ENCODE peak calls at places on chromosome 5, in six cellular contexts. W is fibroblast of mammary gland; X is activated CD8-positive, alpha-beta memory T cell treated with anti-CD3 and anti-CD28 coated beads, Interleukin-2, amount 10 ng/mL, durations not matched to agents 7 days and 5 days; Z is Kasumi-1; D is Right ventricle myocardium superior; Y is KBM-7. U is an unnamed sample.

GRCh38 chr5:33753704-33754103 is 138.1 kb downstream of the ADAMTS12 start:
- DNase-seq in D (no peak), W (no peak), X (no peak), Y (no peak), Z (no peak), U (no peak)

GRCh38 chr5:94240616-94241287 is 377.7 kb downstream of the KIAA0825 start:
- DNase-seq in Z (no peak), W (peak; percentile 66), Y (no peak), D (no peak), X (no peak), U (no peak)

GRCh38 chr5:20420991-20421595 is 433.1 kb upstream of the CDH18 start:
- DNase-seq in D (no peak), X (no peak), W (no peak), Z (no peak), Y (peak; percentile 3), U (no peak)

GRCh38 chr5:140560227-140560626 is 3.0 kb upstream of the SRA1 start:
- DNase-seq in D (no peak), W (no peak), X (no peak), Y (no peak), Z (no peak), U (no peak)

GRCh38 chr5:179379321-179379890 is 34.1 kb upstream of the ADAMTS2 start:
- DNase-seq in Y (no peak), Z (no peak), D (no peak), W (no peak), X (no peak), U (no peak)

GRCh38 chr5:6780802-6781391 is 67.7 kb downstream of the TENT4A start:
- DNase-seq in Z (peak; percentile 17), W (peak; percentile 8), D (no peak), X (peak; percentile 52), Y (peak; percentile 36), U (peak; percentile 37)

GRCh38 chr5:115778417-115778816 is 38.0 kb downstream of the CDO1 start:
- DNase-seq in D (no peak), Y (no peak), X (no peak), W (no peak), Z (no peak), U (no peak)

GRCh38 chr5:91311697-91312501 is 71.2 kb downstream of the ARRDC3 start:
- DNase-seq in D (peak; percentile 74), W (peak; percentile 100), X (peak; percentile 88), Z (peak; percentile 74), Y (peak; percentile 81), U (peak; percentile 81)

GRCh38 chr5:108788142-108788541 is 40.4 kb downstream of the FER start:
- DNase-seq in X (no peak), W (no peak), D (peak; percentile 77), Y (no peak), Z (no peak), U (no peak)

GRCh38 chr5:165560641-165561040 is 2055.2 kb downstream of the MAT2B start:
- DNase-seq in Y (no peak), W (no peak), X (no peak), Z (no peak), D (no peak), U (no peak)

GRCh38 chr5:76742586-76742985 is 26.7 kb downstream of the F2R start:
- DNase-seq in Y (no peak), W (peak; percentile 80), X (peak; percentile 26), D (no peak), Z (no peak), U (no peak)

GRCh38 chr5:40841068-40841805 is at the start of gene CARD6:
- DNase-seq in W (peak; percentile 60), Y (peak; percentile 73), X (no peak), D (no peak), Z (peak; percentile 41), U (no peak)

GRCh38 chr5:150647275-150648251 is 7.1 kb downstream of the SYNPO start:
- DNase-seq in Z (no peak), Y (no peak), W (no peak), X (no peak), D (peak; percentile 89), U (no peak)

GRCh38 chr5:149300441-149300840 is 28.8 kb downstream of the AFAP1L1 start:
- DNase-seq in Y (no peak), X (no peak), Z (no peak), W (no peak), D (no peak), U (no peak)

GRCh38 chr5:138459311-138459710 is 6.0 kb upstream of the EGR1 start:
- DNase-seq in Y (no peak), X (peak; percentile 95), D (peak; percentile 67), Z (peak; percentile 31), W (no peak), U (peak; percentile 90)

GRCh38 chr5:91283899-91284298 is 99.2 kb downstream of the ARRDC3 start:
- DNase-seq in D (no peak), X (no peak), Y (no peak), Z (no peak), W (peak; percentile 86), U (no peak)

GRCh38 chr5:178351950-178352349 is 119.3 kb upstream of the PHYKPL start:
- DNase-seq in W (no peak), Z (no peak), Y (no peak), D (no peak), X (no peak), U (no peak)

GRCh38 chr5:133400831-133401351 is 211.4 kb downstream of the FSTL4 start:
- DNase-seq in X (no peak), D (no peak), Z (no peak), W (no peak), Y (no peak), U (no peak)

GRCh38 chr5:146785065-146785464 is 93.5 kb downstream of the PPP2R2B start:
- DNase-seq in Y (peak; percentile 88), X (no peak), W (no peak), Z (peak; percentile 68), D (no peak), U (no peak)

GRCh38 chr5:178348356-178349146 is 115.9 kb upstream of the PHYKPL start:
- DNase-seq in D (no peak), X (no peak), Z (no peak), W (no peak), Y (no peak), U (no peak)

GRCh38 chr5:154055225-154055624 is 16.5 kb downstream of the MFAP3 start:
- DNase-seq in W (no peak), Y (no peak), X (no peak), Z (no peak), D (no peak), U (no peak)

GRCh38 chr5:142070000-142070399 is 38.6 kb upstream of the NDFIP1 start:
- DNase-seq in X (no peak), W (no peak), D (no peak), Y (no peak), Z (no peak), U (no peak)

GRCh38 chr5:10653033-10653432 is 89.2 kb downstream of the ANKRD33B start:
- DNase-seq in D (peak; percentile 88), W (peak; percentile 47), Z (no peak), Y (no peak), X (no peak), U (no peak)

GRCh38 chr5:154384480-154385235 is 61.1 kb upstream of the SAP30L start:
- DNase-seq in W (no peak), D (no peak), Z (no peak), Y (no peak), X (peak; percentile 60), U (peak; percentile 28)

GRCh38 chr5:137833463-137833862 is 34.2 kb upstream of the MYOT start:
- DNase-seq in Y (no peak), X (no peak), D (no peak), W (peak; percentile 86), Z (no peak), U (no peak)

GRCh38 chr5:761206-761771 is 23.2 kb downstream of the ZDHHC11B start:
- DNase-seq in X (no peak), D (no peak), Y (no peak), W (no peak), Z (no peak), U (peak; percentile 14)

U was measured in activated CD4-positive, alpha-beta memory T cell treated with anti-CD3 and anti-CD28 coated beads, Interleukin-2, amount 10 ng/mL, durations not matched to agents 7 days and 5 days.